ENCODE peak calls at places on chromosomes 7 and 10, in six cellular contexts. X is A673, Q is mucosa of gallbladder, C is GDM1, R is A172, H is pancreas. A is an unnamed sample.

GRCh38 chr10:129926066-129927055 is 37.7 kb downstream of the EBF3 start:
- DNase-seq in X (no peak), Q (no peak), C (no peak), R (no peak), H (no peak), A (no peak)

GRCh38 chr7:10888861-10889260 is 84.8 kb upstream of the PHF14 start:
- DNase-seq in X (no peak), Q (no peak), C (peak; percentile 45), R (no peak), H (no peak), A (no peak)

GRCh38 chr10:117736655-117737054 is 194.1 kb downstream of the EMX2 start:
- DNase-seq in X (no peak), Q (no peak), C (no peak), R (peak; percentile 80), H (no peak), A (no peak)

GRCh38 chr10:11878776-11879175 is 55.6 kb downstream of the PROSER2 start:
- DNase-seq in X (no peak), Q (no peak), C (no peak), R (no peak), H (no peak), A (no peak)

GRCh38 chr7:135434047-135434446 is 75.9 kb downstream of the CNOT4 start:
- DNase-seq in X (no peak), Q (no peak), C (no peak), R (no peak), H (no peak), A (no peak)

GRCh38 chr7:121278120-121279021 is 50.4 kb upstream of the WNT16 start:
- DNase-seq in X (peak; percentile 28), Q (no peak), C (no peak), R (peak; percentile 55), H (no peak), A (no peak)

GRCh38 chr7:19982841-19983835 is 209.7 kb upstream of the TMEM196 start:
- DNase-seq in X (peak; percentile 53), Q (peak; percentile 54), C (peak; percentile 48), R (peak; percentile 69), H (peak; percentile 19), A (peak; percentile 90)

GRCh38 chr10:127259385-127259784 is 63.0 kb upstream of the INSYN2A start:
- DNase-seq in X (no peak), Q (no peak), C (no peak), R (no peak), H (no peak), A (no peak)

GRCh38 chr7:38369816-38370493 is 96.5 kb upstream of the TARP start:
- DNase-seq in X (peak; percentile 87), Q (peak; percentile 86), C (peak; percentile 70), R (peak; percentile 91), H (peak; percentile 85), A (peak; percentile 96)

GRCh38 chr7:40162516-40162915 is 27.7 kb downstream of the SUGCT start:
- DNase-seq in X (no peak), Q (no peak), C (no peak), R (peak; percentile 63), H (no peak), A (no peak)

GRCh38 chr7:1229334-1229935 is 3.2 kb upstream of the UNCX start:
- DNase-seq in X (no peak), Q (no peak), C (no peak), R (no peak), H (no peak), A (no peak)